ENCODE peak calls at places on chromosomes 5 and 9, in five cellular contexts. E is GM23248, L is lower lobe of right lung, J is NCI-H460, A is heart left ventricle. O is an unnamed sample.

GRCh38 chr9:133161542-133161950 is 2.2 kb downstream of the GBGT1 start:
- DNase-seq in E (no peak), L (peak), J (no peak), A (no peak), O (no peak)

GRCh38 chr5:52787600-52788504 is at the start of the genes ITGA1 and PELO:
- DNase-seq in E (peak), L (peak), J (peak), A (peak), O (peak)

GRCh38 chr9:76321185-76321828 is 72.9 kb downstream of the RFK start:
- DNase-seq in E (peak), L (no peak), J (no peak), A (no peak), O (no peak)

GRCh38 chr5:179858241-179858585 is 404 bp downstream of the MRNIP start:
- DNase-seq in E (peak), L (peak), J (no peak), A (no peak), O (no peak)

GRCh38 chr9:120348951-120349429 is 231.0 kb downstream of the CDK5RAP2 start:
- DNase-seq in E (peak), L (no peak), J (peak), A (peak), O (peak)

GRCh38 chr5:150116667-150117395 is 30.5 kb upstream of the CSF1R start:
- DNase-seq in E (peak), L (no peak), J (no peak), A (peak), O (no peak)

GRCh38 chr5:135456238-135457099 is 4.3 kb upstream of the TIFAB start:
- DNase-seq in E (peak), L (peak), J (no peak), A (no peak), O (peak)

GRCh38 chr9:124248066-124248465 is 9.7 kb upstream of the NEK6 start:
- DNase-seq in E (no peak), L (no peak), J (no peak), A (no peak), O (no peak)

GRCh38 chr9:4842213-4842612 is 49.5 kb downstream of the RCL1 start:
- DNase-seq in E (no peak), L (no peak), J (no peak), A (no peak), O (no peak)

GRCh38 chr9:129675656-129676055 is 10.2 kb downstream of the PRRX2 start:
- DNase-seq in E (peak), L (no peak), J (no peak), A (no peak), O (no peak)

GRCh38 chr9:34611811-34612787 is at the start of gene RPP25L:
- DNase-seq in E (peak), L (peak), J (peak), A (peak), O (peak)

GRCh38 chr5:92402045-92402444 is 1018.9 kb upstream of the ARRDC3 start:
- DNase-seq in E (peak), L (no peak), J (no peak), A (no peak), O (no peak)

GRCh38 chr5:126354012-126354856 is 69.0 kb upstream of the GRAMD2B start:
- DNase-seq in E (peak), L (no peak), J (peak), A (no peak), O (peak)

GRCh38 chr9:83639266-83639665 is 16.3 kb downstream of the IDNK start:
- DNase-seq in E (no peak), L (no peak), J (no peak), A (no peak), O (no peak)

GRCh38 chr5:78116167-78116566 is 178.3 kb downstream of the AP3B1 start:
- DNase-seq in E (no peak), L (no peak), J (no peak), A (no peak), O (no peak)

GRCh38 chr9:12314589-12314988 is 378.6 kb upstream of the TYRP1 start:
- DNase-seq in E (no peak), L (no peak), J (no peak), A (no peak), O (no peak)

GRCh38 chr9:22840641-22841040 is 394.0 kb downstream of the DMRTA1 start:
- DNase-seq in E (no peak), L (no peak), J (no peak), A (no peak), O (no peak)

GRCh38 chr9:77063645-77064285 is 44.3 kb downstream of the FOXB2 start:
- DNase-seq in E (peak), L (no peak), J (peak), A (no peak), O (peak)

GRCh38 chr9:113899205-113899604 is 23.1 kb downstream of the ZNF618 start:
- DNase-seq in E (no peak), L (no peak), J (no peak), A (no peak), O (no peak)

GRCh38 chr5:93017854-93018253 is 563.2 kb downstream of the NR2F1-AS1 start:
- DNase-seq in E (peak), L (no peak), J (no peak), A (no peak), O (no peak)